ENCODE peak calls at places on chromosomes 5 and 9, in seven cellular contexts. O is Calu3; J is anterior cingulate cortex; B is NCI-H82; X is T-helper 2 cell treated with Interferon-gamma antibody and Interleukin-4, amounts not matched to agents 5 μg/mL and 100 μg/mL, for 36 hours; G is AG09319; Y is DMS153. I is an unnamed sample.
A peak's percentile ranks its signal among the peaks of the same experiment; 100 is the strongest.

GRCh38 chr5:84715087-84715486 is 330.4 kb upstream of the EDIL3 start:
- DNase-seq in O (no peak), J (no peak), B (no peak), X (no peak), G (no peak), Y (no peak), I (no peak)

GRCh38 chr5:177399903-177400868 is at the start of gene PFN3:
- DNase-seq in O (no peak), J (no peak), B (no peak), X (no peak), G (no peak), Y (no peak), I (no peak)

GRCh38 chr9:88303785-88304495 is 84.3 kb upstream of the SPIN1 start:
- DNase-seq in O (no peak), J (no peak), B (no peak), X (peak; percentile 81), G (no peak), Y (no peak), I (no peak)

GRCh38 chr5:10455273-10455670 is 13.6 kb downstream of the ROPN1L start:
- DNase-seq in O (no peak), J (no peak), B (no peak), X (no peak), G (no peak), Y (no peak), I (no peak)

GRCh38 chr5:112245616-112246015 is 173.5 kb downstream of the EPB41L4A start:
- DNase-seq in O (no peak), J (no peak), B (no peak), X (no peak), G (no peak), Y (no peak), I (no peak)

GRCh38 chr9:105447814-105448812 is at the start of gene FSD1L:
- DNase-seq in O (peak; percentile 90), J (peak; percentile 91), B (peak; percentile 96), X (peak; percentile 82), G (peak; percentile 80), Y (peak; percentile 85), I (peak; percentile 88)

GRCh38 chr5:177509361-177509951 is at the start of gene DOK3:
- DNase-seq in O (no peak), J (no peak), B (no peak), X (no peak), G (no peak), Y (no peak), I (no peak)

GRCh38 chr9:114301798-114302565 is 20.9 kb upstream of the ORM1 start:
- DNase-seq in O (no peak), J (no peak), B (no peak), X (no peak), G (no peak), Y (no peak), I (no peak)

GRCh38 chr5:2936413-2936812 is 184.9 kb upstream of the IRX2 start:
- DNase-seq in O (no peak), J (no peak), B (no peak), X (no peak), G (no peak), Y (no peak), I (no peak)

GRCh38 chr9:112731971-112732370 is 14.1 kb upstream of the INIP start:
- DNase-seq in O (no peak), J (no peak), B (no peak), X (no peak), G (no peak), Y (no peak), I (no peak)

GRCh38 chr9:83146325-83146724 is 83.4 kb upstream of the RASEF start:
- DNase-seq in O (no peak), J (no peak), B (no peak), X (no peak), G (no peak), Y (no peak), I (no peak)

GRCh38 chr5:132388244-132389050 is 18.9 kb downstream of the SLC22A5 start:
- DNase-seq in O (no peak), J (no peak), B (no peak), X (no peak), G (no peak), Y (no peak), I (no peak)

GRCh38 chr9:40925149-40925548 is 203.3 kb downstream of the FOXD4L6 start:
- DNase-seq in O (no peak), J (no peak), B (no peak), X (no peak), G (no peak), Y (no peak), I (no peak)

GRCh38 chr9:112863214-112863613 is 27.5 kb downstream of the SLC46A2 start:
- DNase-seq in O (no peak), J (peak; percentile 11), B (no peak), X (no peak), G (peak; percentile 7), Y (no peak), I (no peak)

GRCh38 chr9:92529124-92529523 is 6.7 kb downstream of the ECM2 start:
- DNase-seq in O (no peak), J (no peak), B (no peak), X (no peak), G (no peak), Y (no peak), I (no peak)

GRCh38 chr5:42621242-42621641 is 135.4 kb upstream of the CCDC152 start:
- DNase-seq in O (no peak), J (no peak), B (no peak), X (no peak), G (no peak), Y (no peak), I (no peak)

GRCh38 chr5:78530342-78531096 is 118.1 kb downstream of the LHFPL2 start:
- DNase-seq in O (no peak), J (no peak), B (no peak), X (no peak), G (no peak), Y (no peak), I (no peak)

GRCh38 chr9:25260056-25260455 is 418.2 kb downstream of the TUSC1 start:
- DNase-seq in O (no peak), J (no peak), B (no peak), X (no peak), G (no peak), Y (no peak), I (no peak)

GRCh38 chr5:113140837-113141661 is 164.5 kb downstream of the DCP2 start:
- DNase-seq in O (no peak), J (peak; percentile 9), B (peak; percentile 50), X (no peak), G (peak; percentile 44), Y (no peak), I (peak; percentile 35)

GRCh38 chr5:135213466-135214239 is 179.6 kb upstream of the PITX1 start:
- DNase-seq in O (no peak), J (no peak), B (no peak), X (no peak), G (no peak), Y (no peak), I (no peak)

GRCh38 chr5:132714456-132715307 is 22.7 kb downstream of the KIF3A start:
- DNase-seq in O (no peak), J (no peak), B (no peak), X (no peak), G (no peak), Y (no peak), I (no peak)

GRCh38 chr9:132543251-132543650 is 39.2 kb upstream of the BARHL1 start:
- DNase-seq in O (no peak), J (no peak), B (no peak), X (no peak), G (no peak), Y (no peak), I (no peak)

GRCh38 chr5:52830700-52831099 is 43.0 kb downstream of the ITGA1 start:
- DNase-seq in O (no peak), J (no peak), B (no peak), X (no peak), G (no peak), Y (no peak), I (no peak)

GRCh38 chr5:3896098-3896497 is 300.5 kb downstream of the IRX1 start:
- DNase-seq in O (no peak), J (no peak), B (no peak), X (no peak), G (no peak), Y (no peak), I (no peak)

GRCh38 chr9:106947097-106947496 is 84.1 kb downstream of the ZNF462 start:
- DNase-seq in O (no peak), J (no peak), B (no peak), X (no peak), G (no peak), Y (no peak), I (no peak)

GRCh38 chr5:85951707-85952210 is 666.0 kb upstream of the COX7C start:
- DNase-seq in O (no peak), J (no peak), B (no peak), X (no peak), G (no peak), Y (no peak), I (no peak)

GRCh38 chr5:36728697-36729543 is 122.5 kb downstream of the SLC1A3 start:
- DNase-seq in O (peak; percentile 19), J (no peak), B (peak; percentile 79), X (no peak), G (no peak), Y (peak; percentile 43), I (no peak)

GRCh38 chr5:887947-888640 is 4.5 kb downstream of the BRD9 start:
- DNase-seq in O (no peak), J (no peak), B (no peak), X (no peak), G (no peak), Y (no peak), I (no peak)

GRCh38 chr9:138098908-138099791 is 221.6 kb downstream of the CACNA1B start:
- DNase-seq in O (no peak), J (no peak), B (no peak), X (no peak), G (no peak), Y (no peak), I (no peak)

GRCh38 chr5:177607452-177608192 is 7.7 kb downstream of the B4GALT7 start:
- DNase-seq in O (peak; percentile 90), J (peak; percentile 65), B (peak; percentile 83), X (peak; percentile 44), G (peak; percentile 31), Y (peak; percentile 24), I (peak; percentile 18)

GRCh38 chr5:135559342-135559741 is 19.4 kb downstream of the CXCL14 start:
- DNase-seq in O (no peak), J (no peak), B (peak; percentile 44), X (no peak), G (no peak), Y (no peak), I (no peak)

GRCh38 chr9:99128133-99128406 is 23.2 kb downstream of the TGFBR1 start:
- DNase-seq in O (no peak), J (no peak), B (no peak), X (no peak), G (no peak), Y (no peak), I (no peak)

GRCh38 chr5:73039082-73039481 is 81.3 kb upstream of the TMEM171 start:
- DNase-seq in O (no peak), J (no peak), B (no peak), X (no peak), G (no peak), Y (no peak), I (no peak)

GRCh38 chr9:78030553-78031270 is 899 bp downstream of the GNAQ start:
- DNase-seq in O (peak; percentile 45), J (peak; percentile 40), B (peak; percentile 48), X (peak; percentile 60), G (no peak), Y (no peak), I (no peak)

GRCh38 chr9:137762414-137763061 is 115.0 kb upstream of the CACNA1B start:
- DNase-seq in O (no peak), J (no peak), B (no peak), X (no peak), G (no peak), Y (no peak), I (no peak)

GRCh38 chr9:21966140-21966851 is 27.9 kb downstream of the CDKN2A start:
- DNase-seq in O (no peak), J (no peak), B (no peak), X (no peak), G (no peak), Y (no peak), I (no peak)

GRCh38 chr9:132157347-132158116 is 4.3 kb upstream of the NTNG2 start:
- DNase-seq in O (no peak), J (no peak), B (no peak), X (no peak), G (no peak), Y (no peak), I (no peak)

GRCh38 chr5:178324481-178325310 is 92.1 kb upstream of the PHYKPL start:
- DNase-seq in O (no peak), J (no peak), B (no peak), X (no peak), G (no peak), Y (no peak), I (no peak)

I was measured in hypothalamus.